ENCODE peak calls at places on chromosome 6, in ten cellular contexts. One of them, this sample, is unnamed.

GRCh38 chr6:151807513-151808330 is at the start of gene ESR1:
- DNase-seq in transverse colon: peak; percentile 13
- DNase-seq in uterus: peak; percentile 83
- DNase-seq in stomach: peak; percentile 28
- DNase-seq in HCT116: no peak
- DNase-seq in breast epithelium: peak; percentile 90
- DNase-seq in CD4-positive, CD25-positive, alpha-beta regulatory T cell: peak; percentile 4
- DNase-seq in GM23248: peak; percentile 49
- DNase-seq in ascending aorta: no peak
- DNase-seq in cardiac muscle cell: peak; percentile 52
- DNase-seq in this sample: peak; percentile 29

GRCh38 chr6:45504947-45505346 is 127.2 kb upstream of the SUPT3H start:
- DNase-seq in CD4-positive, CD25-positive, alpha-beta regulatory T cell: no peak
- DNase-seq in breast epithelium: no peak
- DNase-seq in transverse colon: no peak
- DNase-seq in ascending aorta: no peak
- DNase-seq in GM23248: peak; percentile 74
- DNase-seq in cardiac muscle cell: peak; percentile 81
- DNase-seq in stomach: peak; percentile 39
- DNase-seq in HCT116: no peak
- DNase-seq in uterus: no peak
- DNase-seq in this sample: peak; percentile 17

GRCh38 chr6:154991207-154991606 is 3.9 kb upstream of the TIAM2 start:
- DNase-seq in uterus: no peak
- DNase-seq in HCT116: no peak
- DNase-seq in breast epithelium: no peak
- DNase-seq in GM23248: peak; percentile 51
- DNase-seq in cardiac muscle cell: no peak
- DNase-seq in CD4-positive, CD25-positive, alpha-beta regulatory T cell: no peak
- DNase-seq in transverse colon: no peak
- DNase-seq in stomach: no peak
- DNase-seq in ascending aorta: no peak
- DNase-seq in this sample: no peak

GRCh38 chr6:40302856-40303449 is 284.2 kb downstream of the LRFN2 start:
- DNase-seq in uterus: no peak
- DNase-seq in breast epithelium: no peak
- DNase-seq in HCT116: no peak
- DNase-seq in ascending aorta: no peak
- DNase-seq in CD4-positive, CD25-positive, alpha-beta regulatory T cell: no peak
- DNase-seq in cardiac muscle cell: no peak
- DNase-seq in GM23248: no peak
- DNase-seq in stomach: no peak
- DNase-seq in transverse colon: no peak
- DNase-seq in this sample: no peak

GRCh38 chr6:6003334-6004146 is 3.2 kb downstream of the NRN1 start:
- DNase-seq in GM23248: peak; percentile 77
- DNase-seq in CD4-positive, CD25-positive, alpha-beta regulatory T cell: peak; percentile 69
- DNase-seq in HCT116: no peak
- DNase-seq in stomach: no peak
- DNase-seq in ascending aorta: no peak
- DNase-seq in uterus: no peak
- DNase-seq in breast epithelium: no peak
- DNase-seq in transverse colon: no peak
- DNase-seq in cardiac muscle cell: no peak
- DNase-seq in this sample: no peak

GRCh38 chr6:105879146-105879545 is 207.0 kb upstream of the PRDM1 start:
- DNase-seq in CD4-positive, CD25-positive, alpha-beta regulatory T cell: no peak
- DNase-seq in HCT116: no peak
- DNase-seq in cardiac muscle cell: no peak
- DNase-seq in ascending aorta: no peak
- DNase-seq in GM23248: no peak
- DNase-seq in breast epithelium: no peak
- DNase-seq in uterus: no peak
- DNase-seq in stomach: no peak
- DNase-seq in transverse colon: no peak
- DNase-seq in this sample: no peak

GRCh38 chr6:169240591-169241390 is 12.9 kb downstream of the THBS2 start:
- DNase-seq in GM23248: peak; percentile 80
- DNase-seq in stomach: no peak
- DNase-seq in CD4-positive, CD25-positive, alpha-beta regulatory T cell: no peak
- DNase-seq in cardiac muscle cell: no peak
- DNase-seq in uterus: no peak
- DNase-seq in HCT116: no peak
- DNase-seq in breast epithelium: no peak
- DNase-seq in ascending aorta: no peak
- DNase-seq in transverse colon: no peak
- DNase-seq in this sample: no peak

GRCh38 chr6:165663283-165663735 is 268 bp upstream of the PDE10A start:
- DNase-seq in CD4-positive, CD25-positive, alpha-beta regulatory T cell: peak; percentile 7
- DNase-seq in stomach: no peak
- DNase-seq in HCT116: no peak
- DNase-seq in uterus: peak; percentile 30
- DNase-seq in ascending aorta: no peak
- DNase-seq in breast epithelium: no peak
- DNase-seq in cardiac muscle cell: peak; percentile 82
- DNase-seq in GM23248: peak; percentile 40
- DNase-seq in transverse colon: no peak
- DNase-seq in this sample: no peak

GRCh38 chr6:35024601-35025054 is 116.5 kb downstream of the TCP11 start:
- DNase-seq in ascending aorta: peak; percentile 82
- DNase-seq in breast epithelium: no peak
- DNase-seq in cardiac muscle cell: peak; percentile 52
- DNase-seq in transverse colon: peak; percentile 56
- DNase-seq in HCT116: peak; percentile 29
- DNase-seq in CD4-positive, CD25-positive, alpha-beta regulatory T cell: no peak
- DNase-seq in GM23248: peak; percentile 81
- DNase-seq in stomach: peak; percentile 47
- DNase-seq in uterus: no peak
- DNase-seq in this sample: peak; percentile 38
- H3K4me1 ChIP-seq in ascending aorta: peaks cover 75% of the 10 kb centered on the region
- H3K4me1 ChIP-seq in breast epithelium: peaks cover 6% of the 10 kb centered on the region
- H3K4me1 ChIP-seq in cardiac muscle cell: peaks cover 18% of the 10 kb centered on the region
- H3K4me1 ChIP-seq in transverse colon: peaks cover 42% of the 10 kb centered on the region
- H3K4me1 ChIP-seq in HCT116: peaks cover 26% of the 10 kb centered on the region
- H3K4me1 ChIP-seq in CD4-positive, CD25-positive, alpha-beta regulatory T cell: no peaks in the 10 kb centered on the region
- H3K4me1 ChIP-seq in GM23248: peaks cover 34% of the 10 kb centered on the region
- H3K4me1 ChIP-seq in stomach: peaks cover 96% of the 10 kb centered on the region
- H3K4me1 ChIP-seq in uterus: no peaks in the 10 kb centered on the region
- H3K4me1 ChIP-seq in this sample: peaks cover 29% of the 10 kb centered on the region

GRCh38 chr6:137226682-137227081 is 7.5 kb upstream of the IFNGR1 start:
- DNase-seq in ascending aorta: no peak
- DNase-seq in stomach: no peak
- DNase-seq in CD4-positive, CD25-positive, alpha-beta regulatory T cell: no peak
- DNase-seq in cardiac muscle cell: no peak
- DNase-seq in uterus: no peak
- DNase-seq in HCT116: no peak
- DNase-seq in breast epithelium: no peak
- DNase-seq in transverse colon: no peak
- DNase-seq in GM23248: no peak
- DNase-seq in this sample: no peak
- H3K4me1 ChIP-seq in ascending aorta: peaks cover 28% of the 10 kb centered on the region
- H3K4me1 ChIP-seq in stomach: peaks cover 25% of the 10 kb centered on the region
- H3K4me1 ChIP-seq in CD4-positive, CD25-positive, alpha-beta regulatory T cell: peaks cover 8% of the 10 kb centered on the region
- H3K4me1 ChIP-seq in cardiac muscle cell: no peaks in the 10 kb centered on the region
- H3K4me1 ChIP-seq in uterus: no peaks in the 10 kb centered on the region
- H3K4me1 ChIP-seq in HCT116: no peaks in the 10 kb centered on the region
- H3K4me1 ChIP-seq in breast epithelium: peaks cover 3% of the 10 kb centered on the region
- H3K4me1 ChIP-seq in transverse colon: no peaks in the 10 kb centered on the region
- H3K4me1 ChIP-seq in GM23248: no peaks in the 10 kb centered on the region
- H3K4me1 ChIP-seq in this sample: no peaks in the 10 kb centered on the region

DNA sequence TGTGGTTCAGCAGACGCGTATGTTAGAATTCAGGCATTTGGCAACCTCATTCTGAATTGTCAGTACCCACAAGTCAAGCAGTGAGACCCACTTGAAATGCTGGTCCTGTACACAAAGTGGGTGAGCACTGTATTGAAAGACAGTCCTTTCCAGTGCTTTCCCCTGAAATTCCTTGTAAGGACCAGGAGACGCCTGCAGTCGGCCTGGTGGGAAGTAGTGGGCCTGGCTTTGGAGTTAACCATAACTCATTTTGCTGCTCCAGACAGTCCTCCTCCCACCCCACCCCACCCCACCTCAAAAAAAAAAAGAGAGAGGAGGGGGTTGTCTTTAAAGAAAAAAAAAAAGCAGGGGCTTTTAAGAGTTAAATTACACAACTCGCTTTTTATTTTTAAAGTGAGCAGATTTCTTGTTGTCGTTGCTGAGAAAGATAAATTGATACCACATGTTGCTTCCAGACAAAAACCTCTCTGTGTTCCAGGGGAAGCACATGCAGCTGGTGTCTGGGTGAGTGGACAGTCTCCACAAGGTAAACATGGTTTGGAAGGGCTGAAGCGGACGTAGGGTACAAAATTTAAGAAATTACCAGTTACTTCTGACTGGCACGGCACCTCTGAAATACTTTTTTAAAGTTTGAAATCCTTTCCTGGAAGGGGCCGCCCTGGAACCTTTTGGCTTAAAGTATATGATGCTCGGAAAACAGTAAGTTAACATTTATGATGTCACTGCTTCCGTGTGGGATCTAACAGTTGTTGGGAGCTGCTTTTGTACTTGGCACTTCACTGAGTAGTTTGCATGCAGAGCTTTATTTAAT is 95.3 kb downstream of the FOXO3 start:
- DNase-seq in stomach: no peak
- DNase-seq in ascending aorta: no peak
- DNase-seq in CD4-positive, CD25-positive, alpha-beta regulatory T cell: no peak
- DNase-seq in breast epithelium: no peak
- DNase-seq in uterus: peak; percentile 66
- DNase-seq in transverse colon: no peak
- DNase-seq in cardiac muscle cell: peak; percentile 90
- DNase-seq in GM23248: peak; percentile 84
- DNase-seq in HCT116: no peak
- DNase-seq in this sample: peak; percentile 38
- H3K4me1 ChIP-seq in stomach: peaks cover 97% of the 10 kb centered on the region
- H3K4me1 ChIP-seq in ascending aorta: peaks cover 77% of the 10 kb centered on the region
- H3K4me1 ChIP-seq in CD4-positive, CD25-positive, alpha-beta regulatory T cell: peaks cover 8% of the 10 kb centered on the region
- H3K4me1 ChIP-seq in breast epithelium: peaks cover 55% of the 10 kb centered on the region
- H3K4me1 ChIP-seq in uterus: peaks cover 47% of the 10 kb centered on the region
- H3K4me1 ChIP-seq in transverse colon: peaks cover 47% of the 10 kb centered on the region
- H3K4me1 ChIP-seq in cardiac muscle cell: no peaks in the 10 kb centered on the region
- H3K4me1 ChIP-seq in GM23248: peaks cover 65% of the 10 kb centered on the region
- H3K4me1 ChIP-seq in HCT116: no peaks in the 10 kb centered on the region
- H3K4me1 ChIP-seq in this sample: peaks cover 87% of the 10 kb centered on the region

GRCh38 chr6:110338820-110339470 is 19.2 kb downstream of the METTL24 start:
- DNase-seq in breast epithelium: no peak
- DNase-seq in uterus: no peak
- DNase-seq in cardiac muscle cell: peak; percentile 50
- DNase-seq in GM23248: peak; percentile 53
- DNase-seq in ascending aorta: no peak
- DNase-seq in CD4-positive, CD25-positive, alpha-beta regulatory T cell: no peak
- DNase-seq in transverse colon: no peak
- DNase-seq in HCT116: no peak
- DNase-seq in stomach: no peak
- DNase-seq in this sample: no peak
- H3K4me1 ChIP-seq in breast epithelium: no peaks in the 10 kb centered on the region
- H3K4me1 ChIP-seq in uterus: peaks cover 10% of the 10 kb centered on the region
- H3K4me1 ChIP-seq in cardiac muscle cell: peaks cover 51% of the 10 kb centered on the region
- H3K4me1 ChIP-seq in GM23248: peaks cover 4% of the 10 kb centered on the region
- H3K4me1 ChIP-seq in ascending aorta: peaks cover 11% of the 10 kb centered on the region
- H3K4me1 ChIP-seq in CD4-positive, CD25-positive, alpha-beta regulatory T cell: no peaks in the 10 kb centered on the region
- H3K4me1 ChIP-seq in transverse colon: peaks cover 8% of the 10 kb centered on the region
- H3K4me1 ChIP-seq in HCT116: no peaks in the 10 kb centered on the region
- H3K4me1 ChIP-seq in stomach: peaks cover 39% of the 10 kb centered on the region
- H3K4me1 ChIP-seq in this sample: no peaks in the 10 kb centered on the region

GRCh38 chr6:106908386-106908840 is 66.1 kb downstream of the CD24 start:
- DNase-seq in HCT116: no peak
- DNase-seq in uterus: no peak
- DNase-seq in CD4-positive, CD25-positive, alpha-beta regulatory T cell: no peak
- DNase-seq in GM23248: no peak
- DNase-seq in cardiac muscle cell: no peak
- DNase-seq in stomach: no peak
- DNase-seq in ascending aorta: no peak
- DNase-seq in breast epithelium: no peak
- DNase-seq in transverse colon: no peak
- DNase-seq in this sample: no peak

GRCh38 chr6:106913676-106914280 is 60.8 kb downstream of the CD24 start:
- DNase-seq in HCT116: no peak
- DNase-seq in cardiac muscle cell: no peak
- DNase-seq in GM23248: no peak
- DNase-seq in breast epithelium: no peak
- DNase-seq in transverse colon: no peak
- DNase-seq in uterus: no peak
- DNase-seq in CD4-positive, CD25-positive, alpha-beta regulatory T cell: no peak
- DNase-seq in stomach: no peak
- DNase-seq in ascending aorta: no peak
- DNase-seq in this sample: no peak

GRCh38 chr6:106913111-106913510 is 61.4 kb downstream of the CD24 start:
- DNase-seq in cardiac muscle cell: no peak
- DNase-seq in ascending aorta: no peak
- DNase-seq in uterus: no peak
- DNase-seq in HCT116: no peak
- DNase-seq in breast epithelium: peak; percentile 61
- DNase-seq in GM23248: no peak
- DNase-seq in stomach: no peak
- DNase-seq in CD4-positive, CD25-positive, alpha-beta regulatory T cell: no peak
- DNase-seq in transverse colon: peak; percentile 55
- DNase-seq in this sample: no peak

GRCh38 chr6:106907754-106908153 is 66.8 kb downstream of the CD24 start:
- DNase-seq in cardiac muscle cell: no peak
- DNase-seq in ascending aorta: no peak
- DNase-seq in HCT116: no peak
- DNase-seq in transverse colon: no peak
- DNase-seq in GM23248: no peak
- DNase-seq in uterus: no peak
- DNase-seq in CD4-positive, CD25-positive, alpha-beta regulatory T cell: no peak
- DNase-seq in stomach: no peak
- DNase-seq in breast epithelium: no peak
- DNase-seq in this sample: no peak

GRCh38 chr6:106910999-106911949 is 63.3 kb downstream of the CD24 start:
- DNase-seq in stomach: peak; percentile 29
- DNase-seq in HCT116: no peak
- DNase-seq in GM23248: no peak
- DNase-seq in CD4-positive, CD25-positive, alpha-beta regulatory T cell: no peak
- DNase-seq in uterus: no peak
- DNase-seq in transverse colon: no peak
- DNase-seq in breast epithelium: no peak
- DNase-seq in ascending aorta: no peak
- DNase-seq in cardiac muscle cell: no peak
- DNase-seq in this sample: peak; percentile 31
- H3K4me1 ChIP-seq in stomach: no peaks in the 10 kb centered on the region
- H3K4me1 ChIP-seq in HCT116: no peaks in the 10 kb centered on the region
- H3K4me1 ChIP-seq in GM23248: no peaks in the 10 kb centered on the region
- H3K4me1 ChIP-seq in CD4-positive, CD25-positive, alpha-beta regulatory T cell: no peaks in the 10 kb centered on the region
- H3K4me1 ChIP-seq in uterus: no peaks in the 10 kb centered on the region
- H3K4me1 ChIP-seq in transverse colon: peaks cover 26% of the 10 kb centered on the region
- H3K4me1 ChIP-seq in breast epithelium: no peaks in the 10 kb centered on the region
- H3K4me1 ChIP-seq in ascending aorta: no peaks in the 10 kb centered on the region
- H3K4me1 ChIP-seq in cardiac muscle cell: no peaks in the 10 kb centered on the region
- H3K4me1 ChIP-seq in this sample: no peaks in the 10 kb centered on the region

DNA sequence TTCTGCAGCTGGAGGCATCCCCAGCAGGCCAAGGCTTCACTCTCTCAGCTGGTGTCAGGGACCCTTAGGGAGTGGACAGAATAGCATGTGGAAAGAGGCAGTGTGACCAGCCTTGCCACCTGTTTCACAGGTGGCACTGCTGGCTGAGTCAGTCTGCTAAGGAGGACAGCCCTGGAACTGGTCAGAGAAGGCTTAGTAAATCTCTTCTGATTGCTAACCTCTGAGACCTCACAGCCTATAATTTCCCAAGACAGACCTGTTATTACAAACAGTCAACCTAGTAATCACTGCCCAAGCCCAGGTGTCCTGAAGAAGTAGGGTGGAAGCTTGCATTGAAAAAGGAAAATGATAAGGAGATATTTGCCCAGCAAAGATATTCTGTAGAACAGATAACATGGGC is 26.4 kb upstream of the PAQR8 start:
- DNase-seq in HCT116: no peak
- DNase-seq in transverse colon: no peak
- DNase-seq in cardiac muscle cell: no peak
- DNase-seq in CD4-positive, CD25-positive, alpha-beta regulatory T cell: no peak
- DNase-seq in ascending aorta: no peak
- DNase-seq in breast epithelium: no peak
- DNase-seq in uterus: no peak
- DNase-seq in GM23248: no peak
- DNase-seq in stomach: peak; percentile 33
- DNase-seq in this sample: no peak
- H3K4me1 ChIP-seq in HCT116: no peaks in the 10 kb centered on the region
- H3K4me1 ChIP-seq in transverse colon: peaks cover under 1% of the 10 kb centered on the region
- H3K4me1 ChIP-seq in cardiac muscle cell: no peaks in the 10 kb centered on the region
- H3K4me1 ChIP-seq in CD4-positive, CD25-positive, alpha-beta regulatory T cell: peaks cover 30% of the 10 kb centered on the region
- H3K4me1 ChIP-seq in ascending aorta: no peaks in the 10 kb centered on the region
- H3K4me1 ChIP-seq in breast epithelium: no peaks in the 10 kb centered on the region
- H3K4me1 ChIP-seq in uterus: no peaks in the 10 kb centered on the region
- H3K4me1 ChIP-seq in GM23248: no peaks in the 10 kb centered on the region
- H3K4me1 ChIP-seq in stomach: peaks cover 22% of the 10 kb centered on the region
- H3K4me1 ChIP-seq in this sample: peaks cover 9% of the 10 kb centered on the region